ENCODE peak calls at places on chromosomes 5 and 9, in five cellular contexts. W is spleen, R is heart left ventricle, Q is colonic mucosa, V is endothelial cell of umbilical vein. U is an unnamed sample.

GRCh38 chr5:143871672-143872071 is 59.7 kb downstream of the HMHB1 start:
- DNase-seq in Q (no peak), V (no peak), R (no peak), W (no peak), U (no peak)

GRCh38 chr5:126106032-126106431 is 317.2 kb upstream of the GRAMD2B start:
- DNase-seq in Q (no peak), R (no peak), W (no peak), V (peak; percentile 4), U (peak; percentile 91)

GRCh38 chr9:115204827-115205506 is 87.0 kb upstream of the TNC start:
- DNase-seq in V (no peak), R (no peak), W (no peak), Q (no peak), U (peak; percentile 96)

GRCh38 chr5:147412561-147412960 is 97.3 kb downstream of the DPYSL3 start:
- DNase-seq in R (no peak), W (no peak), Q (no peak), V (no peak), U (no peak)

GRCh38 chr5:60652206-60652605 is 47.8 kb downstream of the DEPDC1B start:
- DNase-seq in V (peak; percentile 7), Q (no peak), R (no peak), W (no peak), U (peak; percentile 91)

GRCh38 chr5:96114736-96115466 is 153.2 kb upstream of the ELL2 start:
- DNase-seq in W (no peak), V (no peak), R (no peak), Q (no peak), U (peak; percentile 87)

GRCh38 chr9:115396071-115396529 is 278.1 kb upstream of the TNC start:
- DNase-seq in W (no peak), V (no peak), R (no peak), Q (no peak), U (no peak)

GRCh38 chr5:95543017-95543705 is 11.6 kb downstream of the SKIC3 start:
- DNase-seq in W (no peak), V (no peak), Q (no peak), R (no peak), U (no peak)

GRCh38 chr5:72167790-72168189 is 60.5 kb downstream of the MAP1B start:
- DNase-seq in V (no peak), Q (no peak), R (peak; percentile 34), W (no peak), U (no peak)

GRCh38 chr5:3339092-3339797 is 256.4 kb upstream of the IRX1 start:
- DNase-seq in W (no peak), R (no peak), V (no peak), Q (no peak), U (no peak)

GRCh38 chr5:79149432-79149831 is 37.8 kb downstream of the BHMT start:
- DNase-seq in Q (no peak), W (no peak), V (no peak), R (no peak), U (peak; percentile 77)

GRCh38 chr5:150298701-150299451 is 3.8 kb downstream of the ARSI start:
- DNase-seq in Q (no peak), R (no peak), V (no peak), W (no peak), U (peak; percentile 98)

GRCh38 chr9:81609782-81610738 is 79.3 kb downstream of the TLE1 start:
- DNase-seq in R (no peak), V (no peak), W (no peak), Q (no peak), U (no peak)

GRCh38 chr9:74952281-74953151 is at the start of gene C9orf40:
- DNase-seq in W (peak; percentile 100), R (peak; percentile 89), Q (peak; percentile 93), V (peak; percentile 86), U (peak; percentile 63)

GRCh38 chr9:4226331-4227250 is 73.3 kb downstream of the GLIS3 start:
- DNase-seq in W (no peak), V (no peak), Q (peak; percentile 56), R (no peak), U (no peak)

GRCh38 chr5:96175090-96175489 is 213.4 kb upstream of the ELL2 start:
- DNase-seq in V (peak; percentile 34), W (no peak), Q (no peak), R (no peak), U (no peak)

GRCh38 chr9:21974542-21975409 is 19.4 kb downstream of the CDKN2A start:
- DNase-seq in Q (no peak), R (no peak), V (peak; percentile 51), W (peak; percentile 83), U (peak; percentile 56)

GRCh38 chr5:149030838-149031397 is 31.9 kb downstream of the SH3TC2 start:
- DNase-seq in V (no peak), R (no peak), Q (no peak), W (no peak), U (peak; percentile 30)

GRCh38 chr5:5891350-5891749 is 468.9 kb downstream of the ICE1 start:
- DNase-seq in Q (no peak), V (no peak), W (no peak), R (no peak), U (peak; percentile 21)

GRCh38 chr5:1524799-1525623 is 1.3 kb upstream of the LPCAT1 start:
- DNase-seq in V (no peak), W (peak; percentile 85), Q (peak; percentile 18), R (peak; percentile 7), U (no peak)

GRCh38 chr5:62386824-62387223 is 16.9 kb downstream of the DIMT1 start:
- DNase-seq in R (no peak), W (no peak), Q (no peak), V (no peak), U (no peak)

GRCh38 chr5:126864042-126864688 is 87.2 kb downstream of the LMNB1 start:
- DNase-seq in V (no peak), W (no peak), Q (no peak), R (no peak), U (no peak)

GRCh38 chr5:93831449-93831848 is 90.0 kb upstream of the POU5F2 start:
- DNase-seq in R (no peak), V (peak; percentile 41), W (no peak), Q (no peak), U (peak; percentile 87)

GRCh38 chr5:14467886-14468285 is 113.7 kb upstream of the OTULINL start:
- DNase-seq in Q (no peak), V (no peak), R (no peak), W (no peak), U (no peak)

GRCh38 chr5:14467251-14467650 is 114.3 kb upstream of the OTULINL start:
- DNase-seq in R (no peak), W (no peak), Q (peak; percentile 67), V (no peak), U (no peak)

GRCh38 chr5:14471557-14471956 is 110.0 kb upstream of the OTULINL start:
- DNase-seq in R (no peak), Q (no peak), V (no peak), W (no peak), U (no peak)

GRCh38 chr5:14472986-14473567 is 108.5 kb upstream of the OTULINL start:
- DNase-seq in R (no peak), W (no peak), Q (no peak), V (no peak), U (no peak)

DNA sequence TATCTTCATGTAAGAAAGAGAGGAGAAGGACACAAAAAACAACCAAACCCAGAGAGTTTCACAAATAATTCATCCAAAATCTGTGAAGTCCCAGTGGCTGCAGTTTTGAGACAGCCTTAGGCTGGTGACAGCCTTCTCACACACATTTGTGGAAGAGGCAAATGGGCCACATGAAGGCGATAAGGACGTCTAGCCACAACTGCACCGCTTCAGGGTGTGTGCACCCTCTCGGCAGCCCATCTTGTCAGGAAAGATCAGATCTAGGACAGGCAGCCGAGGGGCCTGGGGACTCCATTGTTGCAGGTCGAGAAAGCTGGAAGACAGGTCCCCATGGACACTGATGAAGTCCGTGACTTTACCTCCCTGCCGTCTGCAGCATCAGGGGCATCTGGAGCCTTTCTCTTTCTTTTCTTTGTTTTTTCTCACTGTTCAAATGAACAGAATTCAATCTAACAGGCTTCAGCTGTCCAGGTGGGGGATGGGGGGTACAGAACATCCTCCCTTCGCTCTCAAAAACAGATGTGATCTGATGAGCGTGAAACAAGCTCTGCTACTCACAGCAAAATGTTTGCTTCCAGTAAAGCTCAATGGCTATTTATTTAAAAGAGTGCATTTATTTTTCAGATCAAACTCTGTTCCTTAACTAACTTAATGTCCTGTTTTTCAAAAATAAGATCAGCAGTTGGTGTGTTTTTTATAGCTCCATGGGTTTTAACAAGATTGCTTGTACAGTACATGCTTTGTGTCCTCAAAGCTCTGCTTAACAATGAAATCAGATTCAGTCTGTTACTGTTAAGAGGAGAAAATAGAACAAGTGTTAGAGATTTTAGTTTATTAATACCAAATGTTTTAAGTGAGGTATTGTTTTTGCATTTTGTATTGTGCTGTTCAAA is 111.9 kb upstream of the OTULINL start:
- DNase-seq in Q (no peak), V (no peak), R (no peak), W (no peak), U (no peak)
- H3K36me3 ChIP-seq in Q (no peaks in the 10 kb centered on the region), V (peaks cover 17% of the 10 kb centered on the region), R (peaks cover 67% of the 10 kb centered on the region), W (peaks cover 32% of the 10 kb centered on the region), U (peaks cover 14% of the 10 kb centered on the region)

DNA sequence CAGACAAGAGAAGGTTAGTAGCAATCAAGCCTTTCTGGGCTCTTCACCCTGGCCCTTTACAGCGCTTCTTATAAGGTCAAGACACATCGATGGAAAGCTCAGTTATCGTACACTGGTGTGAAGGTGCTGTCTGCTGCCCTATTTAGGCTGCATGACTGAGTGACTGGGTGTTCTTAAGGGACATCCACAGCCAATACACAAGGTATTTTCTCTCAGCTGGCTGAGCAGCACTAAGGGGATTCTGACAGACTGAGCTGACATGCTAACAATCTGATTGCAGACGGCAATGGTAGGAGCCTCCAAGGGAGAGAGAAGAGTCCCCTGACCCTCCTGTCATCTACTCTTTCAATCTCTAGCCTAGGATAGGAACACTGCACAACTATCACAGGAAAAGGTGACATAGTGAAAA is 577.9 kb downstream of the ISL1 start:
- DNase-seq in V (no peak), R (no peak), Q (no peak), W (no peak), U (no peak)
- TF ChIP-seq CTCF in V (no peak), R (no peak), Q (no peak), W (no peak), U (no peak)

GRCh38 chr5:116478461-116478860 is 96.2 kb downstream of the SEMA6A start:
- DNase-seq in W (no peak), R (no peak), Q (no peak), V (no peak), U (no peak)

GRCh38 chr5:116475232-116475828 is 99.3 kb downstream of the SEMA6A start:
- DNase-seq in V (no peak), R (no peak), W (no peak), Q (no peak), U (no peak)

GRCh38 chr5:116476903-116477537 is 97.6 kb downstream of the SEMA6A start:
- DNase-seq in Q (no peak), W (no peak), V (no peak), R (no peak), U (peak; percentile 31)

GRCh38 chr5:116472274-116472673 is 102.3 kb downstream of the SEMA6A start:
- DNase-seq in Q (no peak), R (no peak), W (no peak), V (no peak), U (no peak)

DNA sequence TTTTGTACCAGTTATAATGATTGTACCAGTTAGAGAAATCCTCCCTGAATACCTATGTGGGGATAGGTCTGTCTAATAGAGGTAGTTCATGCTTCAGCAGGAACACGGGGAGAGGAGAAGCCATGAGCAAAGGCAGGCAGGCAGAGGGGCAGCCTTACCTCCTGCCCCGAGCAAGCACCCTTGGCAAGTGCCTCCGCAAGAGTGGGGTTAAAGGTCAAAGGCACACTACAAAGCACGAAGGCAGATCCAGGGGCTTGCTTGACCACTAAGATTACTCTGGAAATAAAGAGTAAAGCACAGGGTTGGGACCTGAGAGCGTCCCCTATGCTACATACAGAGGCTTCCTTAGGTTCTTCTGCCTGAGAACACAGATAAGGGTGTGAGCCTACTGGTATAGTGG is 100.9 kb downstream of the SEMA6A start:
- DNase-seq in R (no peak), Q (no peak), V (no peak), W (no peak), U (no peak)
- H3K36me3 ChIP-seq in R (peaks cover 12% of the 10 kb centered on the region), Q (peaks cover 3% of the 10 kb centered on the region), V (no peaks in the 10 kb centered on the region), W (peaks cover 10% of the 10 kb centered on the region), U (no peaks in the 10 kb centered on the region)

GRCh38 chr5:9774472-9775079 is 144.4 kb upstream of the TAS2R1 start:
- DNase-seq in W (no peak), R (no peak), Q (no peak), V (no peak), U (peak; percentile 41)
- TF ChIP-seq CTCF in W (no peak), R (no peak), Q (no peak), V (no peak), U (no peak)

U was measured in bronchial epithelial cell.